ENCODE peak calls at places on chromosomes 2 and 18, in nine cellular contexts. One of them, this sample, is unnamed.

GRCh38 chr18:33746261-33746660 is 168.2 kb downstream of the ASXL3 start:
- DNase-seq in fibroblast of pulmonary artery: no peak
- DNase-seq in GM12865: no peak
- DNase-seq in MM.1S: no peak
- DNase-seq in mucosa of descending colon: no peak
- DNase-seq in endothelial cell of umbilical vein: no peak
- DNase-seq in gastrocnemius medialis: no peak
- DNase-seq in HepG2: no peak
- DNase-seq in adrenal gland: no peak
- DNase-seq in this sample: no peak

GRCh38 chr2:200856806-200857205 is 7.7 kb downstream of the CLK1 start:
- DNase-seq in fibroblast of pulmonary artery: no peak
- DNase-seq in GM12865: no peak
- DNase-seq in MM.1S: no peak
- DNase-seq in mucosa of descending colon: no peak
- DNase-seq in endothelial cell of umbilical vein: no peak
- DNase-seq in gastrocnemius medialis: no peak
- DNase-seq in HepG2: no peak
- DNase-seq in adrenal gland: no peak
- DNase-seq in this sample: no peak

GRCh38 chr2:207504513-207505171 is 25.1 kb upstream of the CREB1 start:
- DNase-seq in fibroblast of pulmonary artery: peak; percentile 69
- DNase-seq in GM12865: no peak
- DNase-seq in MM.1S: no peak
- DNase-seq in mucosa of descending colon: no peak
- DNase-seq in endothelial cell of umbilical vein: no peak
- DNase-seq in gastrocnemius medialis: no peak
- DNase-seq in HepG2: no peak
- DNase-seq in adrenal gland: no peak
- DNase-seq in this sample: peak; percentile 34

GRCh38 chr2:9380702-9381628 is 42.4 kb downstream of the ITGB1BP1 start:
- DNase-seq in fibroblast of pulmonary artery: peak; percentile 97
- DNase-seq in GM12865: no peak
- DNase-seq in MM.1S: no peak
- DNase-seq in mucosa of descending colon: peak; percentile 36
- DNase-seq in endothelial cell of umbilical vein: peak; percentile 68
- DNase-seq in gastrocnemius medialis: peak; percentile 66
- DNase-seq in HepG2: peak; percentile 85
- DNase-seq in adrenal gland: no peak
- DNase-seq in this sample: peak; percentile 90

GRCh38 chr18:24835751-24836150 is 375.3 kb downstream of the HRH4 start:
- DNase-seq in fibroblast of pulmonary artery: no peak
- DNase-seq in GM12865: no peak
- DNase-seq in MM.1S: no peak
- DNase-seq in mucosa of descending colon: no peak
- DNase-seq in endothelial cell of umbilical vein: no peak
- DNase-seq in gastrocnemius medialis: no peak
- DNase-seq in HepG2: no peak
- DNase-seq in adrenal gland: no peak
- DNase-seq in this sample: no peak

GRCh38 chr2:249538-250042 is 14.2 kb downstream of the SH3YL1 start:
- DNase-seq in fibroblast of pulmonary artery: no peak
- DNase-seq in GM12865: no peak
- DNase-seq in MM.1S: no peak
- DNase-seq in mucosa of descending colon: no peak
- DNase-seq in endothelial cell of umbilical vein: no peak
- DNase-seq in gastrocnemius medialis: no peak
- DNase-seq in HepG2: peak; percentile 95
- DNase-seq in adrenal gland: no peak
- DNase-seq in this sample: peak; percentile 8

GRCh38 chr2:28312307-28313278 is 80.1 kb upstream of the FOSL2 start:
- DNase-seq in fibroblast of pulmonary artery: no peak
- DNase-seq in GM12865: no peak
- DNase-seq in MM.1S: no peak
- DNase-seq in mucosa of descending colon: no peak
- DNase-seq in endothelial cell of umbilical vein: no peak
- DNase-seq in gastrocnemius medialis: no peak
- DNase-seq in HepG2: no peak
- DNase-seq in adrenal gland: no peak
- DNase-seq in this sample: no peak

GRCh38 chr2:119387381-119388129 is 20.8 kb downstream of the DBI start:
- DNase-seq in fibroblast of pulmonary artery: peak; percentile 91
- DNase-seq in GM12865: peak; percentile 65
- DNase-seq in MM.1S: peak; percentile 54
- DNase-seq in mucosa of descending colon: peak; percentile 57
- DNase-seq in endothelial cell of umbilical vein: peak; percentile 20
- DNase-seq in gastrocnemius medialis: peak; percentile 47
- DNase-seq in HepG2: peak; percentile 34
- DNase-seq in adrenal gland: no peak
- DNase-seq in this sample: peak; percentile 84

GRCh38 chr2:158056875-158057274 is 44.8 kb upstream of the UPP2 start:
- DNase-seq in fibroblast of pulmonary artery: no peak
- DNase-seq in GM12865: no peak
- DNase-seq in MM.1S: no peak
- DNase-seq in mucosa of descending colon: no peak
- DNase-seq in endothelial cell of umbilical vein: no peak
- DNase-seq in gastrocnemius medialis: no peak
- DNase-seq in HepG2: peak; percentile 22
- DNase-seq in adrenal gland: no peak
- DNase-seq in this sample: no peak

GRCh38 chr2:168752361-168752760 is 50.1 kb upstream of the NOSTRIN start:
- DNase-seq in fibroblast of pulmonary artery: no peak
- DNase-seq in GM12865: no peak
- DNase-seq in MM.1S: no peak
- DNase-seq in mucosa of descending colon: no peak
- DNase-seq in endothelial cell of umbilical vein: no peak
- DNase-seq in gastrocnemius medialis: no peak
- DNase-seq in HepG2: no peak
- DNase-seq in adrenal gland: no peak
- DNase-seq in this sample: no peak

GRCh38 chr2:215399067-215399716 is 36.7 kb downstream of the FN1 start:
- DNase-seq in fibroblast of pulmonary artery: no peak
- DNase-seq in GM12865: no peak
- DNase-seq in MM.1S: no peak
- DNase-seq in mucosa of descending colon: no peak
- DNase-seq in endothelial cell of umbilical vein: no peak
- DNase-seq in gastrocnemius medialis: no peak
- DNase-seq in HepG2: no peak
- DNase-seq in adrenal gland: no peak
- DNase-seq in this sample: no peak

GRCh38 chr2:42207826-42208225 is 38.7 kb downstream of the EML4 start:
- DNase-seq in fibroblast of pulmonary artery: no peak
- DNase-seq in GM12865: peak; percentile 35
- DNase-seq in MM.1S: no peak
- DNase-seq in mucosa of descending colon: no peak
- DNase-seq in endothelial cell of umbilical vein: no peak
- DNase-seq in gastrocnemius medialis: no peak
- DNase-seq in HepG2: no peak
- DNase-seq in adrenal gland: no peak
- DNase-seq in this sample: no peak

GRCh38 chr2:214810670-214811069 is 1.2 kb upstream of the BARD1 start:
- DNase-seq in fibroblast of pulmonary artery: no peak
- DNase-seq in GM12865: peak; percentile 23
- DNase-seq in MM.1S: no peak
- DNase-seq in mucosa of descending colon: peak; percentile 33
- DNase-seq in endothelial cell of umbilical vein: peak; percentile 3
- DNase-seq in gastrocnemius medialis: no peak
- DNase-seq in HepG2: no peak
- DNase-seq in adrenal gland: no peak
- DNase-seq in this sample: peak; percentile 23

GRCh38 chr18:31825772-31826171 is 65.1 kb upstream of the SLC25A52 start:
- DNase-seq in fibroblast of pulmonary artery: no peak
- DNase-seq in GM12865: peak; percentile 48
- DNase-seq in MM.1S: peak; percentile 18
- DNase-seq in mucosa of descending colon: no peak
- DNase-seq in endothelial cell of umbilical vein: no peak
- DNase-seq in gastrocnemius medialis: no peak
- DNase-seq in HepG2: no peak
- DNase-seq in adrenal gland: no peak
- DNase-seq in this sample: no peak

GRCh38 chr18:48859311-48860275 is 91.2 kb downstream of the SMAD7 start:
- DNase-seq in fibroblast of pulmonary artery: no peak
- DNase-seq in GM12865: no peak
- DNase-seq in MM.1S: no peak
- DNase-seq in mucosa of descending colon: no peak
- DNase-seq in endothelial cell of umbilical vein: no peak
- DNase-seq in gastrocnemius medialis: no peak
- DNase-seq in HepG2: no peak
- DNase-seq in adrenal gland: peak; percentile 79
- DNase-seq in this sample: no peak

GRCh38 chr2:117336496-117336895 is 478.0 kb upstream of the DDX18 start:
- DNase-seq in fibroblast of pulmonary artery: no peak
- DNase-seq in GM12865: no peak
- DNase-seq in MM.1S: no peak
- DNase-seq in mucosa of descending colon: no peak
- DNase-seq in endothelial cell of umbilical vein: no peak
- DNase-seq in gastrocnemius medialis: no peak
- DNase-seq in HepG2: no peak
- DNase-seq in adrenal gland: no peak
- DNase-seq in this sample: no peak

GRCh38 chr18:3816601-3817363 is 366.8 kb downstream of the TGIF1 start:
- DNase-seq in fibroblast of pulmonary artery: peak; percentile 95
- DNase-seq in GM12865: no peak
- DNase-seq in MM.1S: no peak
- DNase-seq in mucosa of descending colon: no peak
- DNase-seq in endothelial cell of umbilical vein: peak; percentile 64
- DNase-seq in gastrocnemius medialis: no peak
- DNase-seq in HepG2: peak; percentile 44
- DNase-seq in adrenal gland: no peak
- DNase-seq in this sample: peak; percentile 96

GRCh38 chr2:10346929-10347558 is 44.3 kb downstream of the HPCAL1 start:
- DNase-seq in fibroblast of pulmonary artery: no peak
- DNase-seq in GM12865: no peak
- DNase-seq in MM.1S: no peak
- DNase-seq in mucosa of descending colon: no peak
- DNase-seq in endothelial cell of umbilical vein: peak; percentile 23
- DNase-seq in gastrocnemius medialis: no peak
- DNase-seq in HepG2: no peak
- DNase-seq in adrenal gland: no peak
- DNase-seq in this sample: no peak

GRCh38 chr2:74816540-74817331 is 17.2 kb upstream of the HK2 start:
- DNase-seq in fibroblast of pulmonary artery: no peak
- DNase-seq in GM12865: no peak
- DNase-seq in MM.1S: no peak
- DNase-seq in mucosa of descending colon: peak; percentile 25
- DNase-seq in endothelial cell of umbilical vein: no peak
- DNase-seq in gastrocnemius medialis: no peak
- DNase-seq in HepG2: peak; percentile 92
- DNase-seq in adrenal gland: no peak
- DNase-seq in this sample: no peak

GRCh38 chr18:37188016-37188791 is 359.3 kb downstream of the KIAA1328 start:
- DNase-seq in fibroblast of pulmonary artery: no peak
- DNase-seq in GM12865: no peak
- DNase-seq in MM.1S: no peak
- DNase-seq in mucosa of descending colon: no peak
- DNase-seq in endothelial cell of umbilical vein: no peak
- DNase-seq in gastrocnemius medialis: no peak
- DNase-seq in HepG2: no peak
- DNase-seq in adrenal gland: no peak
- DNase-seq in this sample: no peak

DNA sequence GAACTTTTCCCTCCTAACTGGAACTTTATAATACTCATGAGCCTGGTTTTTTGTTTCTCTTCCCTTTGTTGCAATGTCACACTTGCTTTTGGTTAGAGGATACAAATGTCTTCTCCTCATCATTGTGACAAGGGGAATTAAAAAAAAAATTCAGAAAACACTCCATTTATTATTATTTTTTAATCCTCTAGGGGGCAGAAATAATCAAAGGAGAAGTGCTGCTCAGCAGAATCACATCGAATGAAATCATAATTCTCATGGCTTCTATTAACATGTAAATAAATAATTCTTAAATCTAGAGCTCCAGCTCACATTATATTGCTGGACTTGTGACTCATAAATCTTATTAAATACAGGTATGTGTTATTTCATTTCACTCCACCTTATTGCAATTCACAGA is 273.8 kb downstream of the TRIB2 start:
- DNase-seq in fibroblast of pulmonary artery: peak; percentile 30
- DNase-seq in GM12865: no peak
- DNase-seq in MM.1S: peak; percentile 9
- DNase-seq in mucosa of descending colon: no peak
- DNase-seq in endothelial cell of umbilical vein: peak; percentile 32
- DNase-seq in gastrocnemius medialis: no peak
- DNase-seq in HepG2: no peak
- DNase-seq in adrenal gland: no peak
- DNase-seq in this sample: no peak
- TF ChIP-seq CTCF in fibroblast of pulmonary artery: peak; percentile 41
- TF ChIP-seq CTCF in GM12865: no peak
- TF ChIP-seq CTCF in MM.1S: peak; percentile 28
- TF ChIP-seq CTCF in mucosa of descending colon: no peak
- TF ChIP-seq CTCF in endothelial cell of umbilical vein: no peak
- TF ChIP-seq CTCF in gastrocnemius medialis: no peak
- TF ChIP-seq CTCF in HepG2: no peak
- TF ChIP-seq CTCF in adrenal gland: peak; percentile 38
- TF ChIP-seq CTCF in this sample: no peak

DNA sequence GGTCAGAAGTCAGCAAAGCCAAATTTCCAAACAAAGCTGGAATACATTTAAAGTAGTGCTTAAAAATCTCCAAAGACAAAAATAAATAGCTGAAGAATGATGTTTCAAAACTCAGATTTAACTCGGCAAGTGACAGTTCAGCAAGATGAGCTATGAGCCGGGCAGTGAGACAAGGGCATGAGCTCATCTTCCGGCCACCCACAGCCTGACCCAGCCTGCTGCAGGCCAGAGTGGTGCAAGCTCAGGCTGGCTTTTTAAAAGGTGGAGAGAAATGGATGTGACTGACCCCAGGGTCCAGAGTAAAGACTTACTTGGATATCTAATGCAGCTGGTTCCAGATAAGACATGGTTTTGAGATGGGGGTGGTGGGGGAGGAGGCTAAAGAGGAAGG is 98.2 kb upstream of the KLHL29 start:
- DNase-seq in fibroblast of pulmonary artery: peak; percentile 62
- DNase-seq in GM12865: no peak
- DNase-seq in MM.1S: no peak
- DNase-seq in mucosa of descending colon: peak; percentile 25
- DNase-seq in endothelial cell of umbilical vein: no peak
- DNase-seq in gastrocnemius medialis: peak; percentile 55
- DNase-seq in HepG2: no peak
- DNase-seq in adrenal gland: peak; percentile 35
- DNase-seq in this sample: peak; percentile 50
- TF ChIP-seq CTCF in fibroblast of pulmonary artery: no peak
- TF ChIP-seq CTCF in GM12865: no peak
- TF ChIP-seq CTCF in MM.1S: no peak
- TF ChIP-seq CTCF in mucosa of descending colon: no peak
- TF ChIP-seq CTCF in endothelial cell of umbilical vein: no peak
- TF ChIP-seq CTCF in gastrocnemius medialis: no peak
- TF ChIP-seq CTCF in HepG2: no peak
- TF ChIP-seq CTCF in adrenal gland: no peak
- TF ChIP-seq CTCF in this sample: no peak

GRCh38 chr2:106685180-106685897 is 198.2 kb downstream of the CD8B2 start:
- DNase-seq in fibroblast of pulmonary artery: no peak
- DNase-seq in GM12865: no peak
- DNase-seq in MM.1S: no peak
- DNase-seq in mucosa of descending colon: no peak
- DNase-seq in endothelial cell of umbilical vein: no peak
- DNase-seq in gastrocnemius medialis: no peak
- DNase-seq in HepG2: no peak
- DNase-seq in adrenal gland: no peak
- DNase-seq in this sample: no peak
- TF ChIP-seq CTCF in fibroblast of pulmonary artery: no peak
- TF ChIP-seq CTCF in GM12865: no peak
- TF ChIP-seq CTCF in MM.1S: no peak
- TF ChIP-seq CTCF in mucosa of descending colon: no peak
- TF ChIP-seq CTCF in endothelial cell of umbilical vein: no peak
- TF ChIP-seq CTCF in gastrocnemius medialis: no peak
- TF ChIP-seq CTCF in HepG2: no peak
- TF ChIP-seq CTCF in adrenal gland: no peak
- TF ChIP-seq CTCF in this sample: no peak

GRCh38 chr2:232488097-232488711 is 570 bp upstream of the ECEL1 start:
- DNase-seq in fibroblast of pulmonary artery: no peak
- DNase-seq in GM12865: no peak
- DNase-seq in MM.1S: no peak
- DNase-seq in mucosa of descending colon: no peak
- DNase-seq in endothelial cell of umbilical vein: no peak
- DNase-seq in gastrocnemius medialis: no peak
- DNase-seq in HepG2: no peak
- DNase-seq in adrenal gland: no peak
- DNase-seq in this sample: no peak
- TF ChIP-seq CTCF in fibroblast of pulmonary artery: no peak
- TF ChIP-seq CTCF in GM12865: no peak
- TF ChIP-seq CTCF in MM.1S: no peak
- TF ChIP-seq CTCF in mucosa of descending colon: no peak
- TF ChIP-seq CTCF in endothelial cell of umbilical vein: no peak
- TF ChIP-seq CTCF in gastrocnemius medialis: no peak
- TF ChIP-seq CTCF in HepG2: no peak
- TF ChIP-seq CTCF in adrenal gland: no peak
- TF ChIP-seq CTCF in this sample: no peak